ENCODE peak calls at places on chromosome X, in six cellular contexts. D is GM04504; B is activated CD4-positive, alpha-beta T cell treated with anti-CD3 and anti-CD28 coated beads, Interleukin-2, amount 50 U/mL, for 4 hours; O is activated naive CD4-positive, alpha-beta T cell treated with anti-CD3 and anti-CD28 coated beads, Interleukin-2, amount 50 U/mL, for 16 hours; C is NCI-H1048; K is suprapubic skin. U is an unnamed sample.

GRCh38 chrX:37803057-37803456 is 23.2 kb downstream of the CYBB start:
- DNase-seq in D (no peak), B (no peak), O (no peak), C (no peak), K (no peak), U (no peak)

GRCh38 chrX:68307767-68308166 is 125.5 kb downstream of the OPHN1 start:
- DNase-seq in D (peak), B (no peak), O (no peak), C (no peak), K (no peak), U (no peak)

GRCh38 chrX:104712515-104712914 is 146.5 kb downstream of the IL1RAPL2 start:
- DNase-seq in D (no peak), B (no peak), O (no peak), C (no peak), K (no peak), U (no peak)

GRCh38 chrX:46311581-46312120 is 233.6 kb downstream of the ZNF674 start:
- DNase-seq in D (no peak), B (no peak), O (no peak), C (no peak), K (no peak), U (no peak)

GRCh38 chrX:24026403-24026801 is 584 bp downstream of the KLHL15 start:
- DNase-seq in D (no peak), B (no peak), O (no peak), C (no peak), K (no peak), U (no peak)

GRCh38 chrX:46710425-46710824 is 48.5 kb downstream of the SLC9A7 start:
- DNase-seq in D (no peak), B (no peak), O (no peak), C (no peak), K (no peak), U (no peak)

GRCh38 chrX:153668423-153669173 is 5.0 kb downstream of the PNCK start:
- DNase-seq in D (no peak), B (no peak), O (no peak), C (no peak), K (no peak), U (no peak)

GRCh38 chrX:9341305-9342201 is 123.3 kb upstream of the TBL1X start:
- DNase-seq in D (no peak), B (peak), O (peak), C (no peak), K (peak), U (no peak)

GRCh38 chrX:57951666-57952319 is 41.5 kb upstream of the ZXDA start:
- DNase-seq in D (no peak), B (no peak), O (no peak), C (no peak), K (peak), U (no peak)

GRCh38 chrX:39869846-39870601 is 227.7 kb downstream of the BCOR start:
- DNase-seq in D (no peak), B (peak), O (peak), C (no peak), K (no peak), U (no peak)

GRCh38 chrX:53320543-53321215 is 39.3 kb upstream of the IQSEC2 start:
- DNase-seq in D (no peak), B (peak), O (peak), C (no peak), K (no peak), U (no peak)

GRCh38 chrX:119692241-119693031 is 532 bp downstream of the SEPTIN6 start:
- DNase-seq in D (no peak), B (peak), O (peak), C (no peak), K (no peak), U (no peak)

GRCh38 chrX:53086464-53086863 is 4.3 kb downstream of the TSPYL2 start:
- DNase-seq in D (no peak), B (no peak), O (no peak), C (no peak), K (no peak), U (no peak)

GRCh38 chrX:74514384-74514783 is 93.1 kb downstream of the SLC16A2 start:
- DNase-seq in D (no peak), B (no peak), O (no peak), C (no peak), K (no peak), U (no peak)

GRCh38 chrX:45621356-45622041 is 420.8 kb upstream of the DIPK2B start:
- DNase-seq in D (peak), B (no peak), O (no peak), C (no peak), K (no peak), U (no peak)

U was measured in NCI-H2029 treated with DMSO at 0.1 percent for 48 hours.